ENCODE peak calls at places on chromosomes 4 and X, in eight cellular contexts. Y is neural progenitor cell, P is A673, R is transverse colon, L is tibial artery, W is mucosa of descending colon, T is GM23248, N is IMR-90. Z is an unnamed sample. For H3K36me3, the result is how much of the 10 kb centered on the place peaks cover.

GRCh38 chr4:87720094-87720691 is 70.1 kb downstream of the DMP1 start:
- DNase-seq in P (no peak), R (no peak), N (no peak), T (no peak), Y (no peak), L (no peak), W (no peak), Z (no peak)

GRCh38 chr4:161364681-161365080 is 799.1 kb downstream of the FSTL5 start:
- DNase-seq in N (no peak), Y (no peak), R (no peak), P (no peak), T (no peak), W (no peak), L (no peak), Z (no peak)

GRCh38 chrX:108091878-108092291 is 307 bp downstream of the ATG4A start:
- DNase-seq in W (no peak), Y (no peak), T (peak), R (no peak), N (no peak), L (no peak), P (peak), Z (no peak)

GRCh38 chrX:155056877-155057792 is 13.8 kb downstream of the CMC4 start:
- DNase-seq in P (peak), L (peak), T (peak), R (peak), W (peak), N (peak), Y (peak), Z (peak)

GRCh38 chrX:40952855-40953254 is 132.4 kb upstream of the USP9X start:
- DNase-seq in N (peak), R (no peak), W (no peak), L (no peak), P (no peak), T (peak), Y (no peak), Z (peak)

GRCh38 chr4:2933566-2934076 is 29.6 kb downstream of the NOP14 start:
- DNase-seq in L (peak), P (no peak), R (no peak), N (no peak), T (peak), Y (no peak), W (no peak), Z (no peak)

GRCh38 chr4:87547016-87547708 is 18.0 kb upstream of the SPARCL1 start:
- DNase-seq in T (no peak), N (no peak), L (no peak), R (no peak), W (no peak), Y (no peak), P (no peak), Z (no peak)

GRCh38 chr4:100257567-100257966 is 67.3 kb upstream of the DDIT4L start:
- DNase-seq in W (no peak), N (peak), Y (no peak), L (no peak), P (no peak), T (no peak), R (no peak), Z (no peak)

DNA sequence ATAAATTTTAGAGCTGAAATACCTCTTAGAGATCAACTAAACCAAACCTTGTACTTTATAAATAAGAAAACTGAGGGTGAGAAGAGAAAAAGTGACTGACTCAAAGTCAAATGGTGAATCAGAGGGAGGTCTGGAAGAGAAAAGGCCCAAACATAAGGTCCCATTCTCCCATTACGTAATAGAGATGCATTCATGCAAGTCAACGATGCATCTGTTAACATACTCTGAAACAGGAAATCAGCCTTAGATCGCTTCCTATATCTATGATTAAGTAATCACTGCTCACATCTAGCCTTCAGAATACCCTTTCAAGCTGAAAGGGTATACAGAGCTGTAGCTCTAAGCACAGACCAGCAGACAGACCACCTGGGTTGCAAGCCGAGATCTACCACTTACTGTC is 6.5 kb downstream of the RNF150 start:
- DNase-seq in Y (no peak), L (no peak), N (peak), W (no peak), R (no peak), T (peak), P (peak), Z (no peak)
- H3K4me3 ChIP-seq in Y (no peak), L (no peak), N (no peak), W (no peak), R (no peak), T (no peak), P (no peak), Z (no peak)

DNA sequence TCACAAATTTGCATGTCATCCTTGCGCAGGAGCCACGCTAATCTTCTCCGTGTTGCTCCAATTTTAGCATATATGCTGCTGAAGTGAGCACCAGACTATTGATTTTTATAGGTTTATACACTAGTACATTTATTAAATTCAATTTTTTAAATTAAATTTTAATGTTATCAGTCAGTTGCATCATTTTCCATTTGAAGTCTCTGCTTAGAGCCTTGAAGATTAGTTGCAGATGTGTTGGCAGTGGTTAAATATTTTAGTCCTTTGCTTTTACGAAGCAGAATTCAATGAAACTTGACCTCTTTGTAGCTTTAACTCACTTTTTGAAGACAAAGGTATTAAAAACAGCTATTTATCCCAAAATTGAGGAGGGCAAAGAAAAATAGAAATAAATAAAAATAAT is 16.5 kb downstream of the TRAPPC11 start:
- DNase-seq in N (no peak), W (no peak), R (no peak), L (no peak), Y (no peak), T (peak), P (no peak), Z (no peak)
- H3K36me3 ChIP-seq in N (under half), W (under half), R (half or more), L (half or more), Y (under half), T (under half), P (under half), Z (under half)

GRCh38 chrX:134375691-134376090 is 84.3 kb upstream of the HPRT1 start:
- DNase-seq in P (no peak), N (no peak), L (no peak), T (no peak), Y (peak), R (no peak), W (no peak), Z (no peak)
- H3K4me3 ChIP-seq in P (peak), N (no peak), L (no peak), T (no peak), Y (peak), R (no peak), W (no peak), Z (no peak)

DNA sequence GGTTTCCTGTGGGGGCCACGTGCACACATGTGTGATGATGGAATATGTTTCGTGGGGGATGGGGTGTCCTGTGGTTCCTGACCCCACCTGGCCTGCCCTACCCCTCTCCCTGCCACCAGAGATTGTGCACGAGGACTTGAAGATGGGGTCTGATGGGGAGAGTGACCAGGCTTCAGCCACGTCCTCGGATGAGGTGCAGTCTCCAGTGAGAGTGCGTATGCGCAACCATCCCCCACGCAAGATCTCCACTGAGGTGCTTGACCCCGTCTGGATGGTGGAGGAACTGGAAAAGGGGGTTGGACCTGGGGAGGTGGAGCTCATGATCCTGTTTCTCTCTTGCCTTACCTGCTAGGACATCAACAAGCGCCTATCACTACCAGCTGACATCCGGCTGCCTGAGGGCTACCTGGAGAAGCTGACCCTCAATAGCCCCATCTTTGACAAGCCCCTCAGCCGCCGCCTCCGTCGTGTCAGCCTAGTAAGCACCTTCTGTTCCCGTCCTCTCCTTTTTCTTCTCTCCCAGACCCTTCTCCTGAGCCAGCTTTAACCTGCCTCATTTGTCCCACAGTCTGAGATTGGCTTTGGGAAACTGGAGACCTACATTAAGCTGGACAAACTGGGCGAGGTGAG is 5.9 kb downstream of the CDK16 start:
- DNase-seq in L (no peak), R (no peak), Y (no peak), W (no peak), T (no peak), P (no peak), N (no peak), Z (no peak)
- H3K36me3 ChIP-seq in L (half or more), R (under half), Y (under half), W (under half), T (under half), P (half or more), N (half or more), Z (under half)

GRCh38 chr4:7046971-7047370 is 3.8 kb downstream of the TADA2B start:
- DNase-seq in L (no peak), Y (no peak), R (no peak), P (no peak), W (no peak), T (no peak), N (no peak), Z (no peak)

GRCh38 chr4:7045961-7046921 is 3.1 kb downstream of the TADA2B start:
- DNase-seq in R (no peak), W (no peak), Y (no peak), T (peak), L (no peak), P (no peak), N (no peak), Z (no peak)

GRCh38 chr4:7044415-7044930 is 1.3 kb downstream of the TADA2B start:
- DNase-seq in Y (peak), L (no peak), N (no peak), T (peak), W (no peak), R (no peak), P (no peak), Z (no peak)

GRCh38 chr4:7043521-7044414 is 596 bp downstream of the TADA2B start:
- DNase-seq in Y (no peak), P (peak), N (peak), T (peak), W (peak), R (peak), L (no peak), Z (peak)

GRCh38 chr4:7045553-7045952 is 2.4 kb downstream of the TADA2B start:
- DNase-seq in N (no peak), T (no peak), P (no peak), R (no peak), W (no peak), Y (no peak), L (no peak), Z (no peak)
- H3K4me3 ChIP-seq in N (no peak), T (peak), P (no peak), R (no peak), W (no peak), Y (no peak), L (no peak), Z (peak)

DNA sequence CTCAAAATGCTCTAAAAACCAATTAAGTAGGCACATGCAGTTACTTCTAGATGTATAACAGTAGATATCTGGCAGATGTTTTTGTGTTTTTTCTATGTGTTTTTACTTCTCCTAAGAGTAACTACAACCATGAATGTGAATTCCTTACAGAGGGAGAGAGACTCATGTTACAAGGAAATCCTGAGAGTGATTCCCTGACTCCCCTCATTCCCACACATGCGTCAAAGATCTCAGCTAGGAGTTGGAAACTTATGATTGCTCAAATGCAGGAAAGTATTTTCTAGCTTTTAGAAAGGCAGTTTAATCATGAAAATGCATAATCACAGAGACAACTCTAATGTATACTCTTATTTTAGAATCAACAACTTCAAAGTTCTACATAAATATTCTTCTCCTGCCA is 121.8 kb downstream of the PDE5A start:
- DNase-seq in P (no peak), W (no peak), T (no peak), N (peak), L (no peak), R (no peak), Y (no peak), Z (no peak)
- H3K36me3 ChIP-seq in P (under half), W (under half), T (under half), N (half or more), L (half or more), R (half or more), Y (under half), Z (under half)